ENCODE peak calls at places on chromosomes 6 and 20, in eight cellular contexts. P, A, R, G, F, S, Q and M are unnamed samples.

GRCh38 chr6:115137910-115138309 is 795.1 kb upstream of the HS3ST5 start:
- DNase-seq in P (no peak), R (no peak), S (no peak), Q (no peak), G (no peak), A (no peak), F (no peak), M (no peak)

GRCh38 chr6:147161974-147162495 is 42.2 kb upstream of the STXBP5 start:
- DNase-seq in F (peak), R (peak), Q (no peak), S (no peak), P (no peak), A (peak), G (no peak), M (no peak)

GRCh38 chr6:24358219-24358821 is 461 bp upstream of the DCDC2 start:
- DNase-seq in S (no peak), A (no peak), Q (no peak), G (no peak), R (no peak), F (no peak), P (no peak), M (no peak)

GRCh38 chr6:96809119-96809518 is 28.2 kb downstream of the GPR63 start:
- DNase-seq in R (peak), Q (no peak), F (peak), P (no peak), A (peak), G (no peak), S (no peak), M (no peak)

GRCh38 chr6:36643967-36644366 is 34.5 kb upstream of the CDKN1A start:
- DNase-seq in G (no peak), A (no peak), Q (no peak), S (no peak), P (no peak), R (no peak), F (no peak), M (no peak)

GRCh38 chr20:33668087-33668790 is 1.5 kb downstream of the ACTL10 start:
- DNase-seq in Q (no peak), P (peak), R (no peak), A (no peak), S (no peak), G (peak), F (no peak), M (no peak)

GRCh38 chr20:36481380-36482043 is 59.8 kb upstream of the MYL9 start:
- DNase-seq in Q (no peak), S (no peak), R (no peak), F (no peak), A (no peak), G (no peak), P (no peak), M (no peak)

GRCh38 chr20:53609501-53610445 is 16.1 kb upstream of the ZNF217 start:
- DNase-seq in A (no peak), Q (peak), S (no peak), R (no peak), F (peak), P (peak), G (no peak), M (no peak)

GRCh38 chr6:95601133-95601532 is 23.8 kb downstream of the MANEA start:
- DNase-seq in R (no peak), A (peak), Q (no peak), G (no peak), F (peak), S (no peak), P (no peak), M (no peak)

GRCh38 chr20:35146299-35146921 is 726 bp downstream of the EDEM2 start:
- DNase-seq in F (no peak), G (no peak), Q (no peak), R (peak), P (peak), S (no peak), A (no peak), M (no peak)

GRCh38 chr6:134472661-134473060 is 154.7 kb upstream of the SGK1 start:
- DNase-seq in F (no peak), A (no peak), P (no peak), S (no peak), R (no peak), Q (no peak), G (no peak), M (no peak)

GRCh38 chr6:116028233-116028632 is 32.5 kb downstream of the FRK start:
- DNase-seq in G (no peak), A (no peak), P (no peak), R (no peak), F (no peak), Q (no peak), S (no peak), M (no peak)

GRCh38 chr6:152981219-152981618 is 1.6 kb downstream of the FBXO5 start:
- DNase-seq in A (no peak), F (no peak), P (no peak), S (no peak), Q (no peak), R (no peak), G (no peak), M (no peak)

GRCh38 chr6:151803743-151804142 is 3.7 kb upstream of the ESR1 start:
- DNase-seq in F (no peak), P (no peak), S (no peak), G (no peak), Q (no peak), R (no peak), A (no peak), M (no peak)

GRCh38 chr6:112927641-112928040 is 580.5 kb downstream of the RFPL4B start:
- DNase-seq in S (no peak), A (no peak), P (no peak), G (no peak), F (peak), Q (no peak), R (peak), M (no peak)

GRCh38 chr6:100509101-100509500 is 44.4 kb upstream of the SIM1 start:
- DNase-seq in P (no peak), R (no peak), F (no peak), S (no peak), Q (no peak), G (no peak), A (no peak), M (no peak)

GRCh38 chr20:44111712-44112335 is 75.2 kb downstream of the JPH2 start:
- DNase-seq in F (peak), A (no peak), P (no peak), R (peak), G (no peak), S (no peak), Q (no peak), M (no peak)

GRCh38 chr6:138417493-138418117 is 13.6 kb downstream of the HEBP2 start:
- DNase-seq in S (no peak), R (no peak), G (no peak), A (no peak), Q (no peak), F (no peak), P (no peak), M (no peak)

GRCh38 chr6:167721291-167721690 is 105.4 kb upstream of the AFDN start:
- DNase-seq in Q (no peak), A (no peak), P (no peak), F (no peak), G (no peak), S (no peak), R (no peak), M (no peak)

GRCh38 chr6:20706293-20707165 is 172.3 kb downstream of the CDKAL1 start:
- DNase-seq in S (no peak), A (no peak), F (peak), G (no peak), Q (no peak), P (no peak), R (peak), M (no peak)

GRCh38 chr6:15893556-15894253 is 230.9 kb upstream of the DTNBP1 start:
- DNase-seq in G (no peak), R (peak), P (no peak), F (peak), Q (no peak), S (no peak), A (peak), M (peak)

GRCh38 chr20:38878798-38879197 is 47.4 kb upstream of the FAM83D start:
- DNase-seq in Q (peak), S (no peak), G (no peak), F (peak), A (peak), R (peak), P (peak), M (no peak)

GRCh38 chr6:56863366-56863765 is 91.5 kb upstream of the BEND6 start:
- DNase-seq in Q (no peak), F (peak), A (peak), R (peak), S (no peak), P (no peak), G (no peak), M (no peak)

GRCh38 chr6:93571341-93571740 is 152.0 kb upstream of the EPHA7 start:
- DNase-seq in F (no peak), Q (no peak), S (no peak), A (no peak), G (no peak), R (no peak), P (no peak), M (no peak)

GRCh38 chr6:155818698-155819097 is 363.1 kb upstream of the NOX3 start:
- DNase-seq in A (no peak), R (no peak), P (no peak), F (no peak), Q (no peak), S (no peak), G (no peak), M (no peak)

GRCh38 chr20:49579874-49580817 is 12.2 kb upstream of the PTGIS start:
- DNase-seq in P (no peak), R (no peak), A (peak), Q (no peak), G (no peak), S (no peak), F (peak), M (no peak)

GRCh38 chr6:132231121-132231520 is 170.2 kb downstream of the MOXD1 start:
- DNase-seq in S (no peak), G (no peak), P (no peak), R (no peak), Q (no peak), A (no peak), F (no peak), M (no peak)
- TF ChIP-seq CTCF in S (no peak), G (no peak), P (no peak), R (no peak), Q (no peak), A (no peak), F (no peak), M (no peak)

GRCh38 chr20:46985671-46986070 is 91.0 kb downstream of the EYA2 start:
- DNase-seq in F (no peak), P (no peak), Q (no peak), R (no peak), A (no peak), S (no peak), G (no peak), M (no peak)

GRCh38 chr20:46990017-46990810 is 95.6 kb downstream of the EYA2 start:
- DNase-seq in S (no peak), G (no peak), P (no peak), Q (no peak), F (no peak), R (peak), A (no peak), M (no peak)

GRCh38 chr20:46985241-46985640 is 90.6 kb downstream of the EYA2 start:
- DNase-seq in R (no peak), S (no peak), P (no peak), G (no peak), Q (no peak), F (peak), A (no peak), M (no peak)

GRCh38 chr20:46984391-46984790 is 89.7 kb downstream of the EYA2 start:
- DNase-seq in F (peak), S (no peak), R (peak), A (no peak), G (no peak), Q (no peak), P (no peak), M (no peak)

DNA sequence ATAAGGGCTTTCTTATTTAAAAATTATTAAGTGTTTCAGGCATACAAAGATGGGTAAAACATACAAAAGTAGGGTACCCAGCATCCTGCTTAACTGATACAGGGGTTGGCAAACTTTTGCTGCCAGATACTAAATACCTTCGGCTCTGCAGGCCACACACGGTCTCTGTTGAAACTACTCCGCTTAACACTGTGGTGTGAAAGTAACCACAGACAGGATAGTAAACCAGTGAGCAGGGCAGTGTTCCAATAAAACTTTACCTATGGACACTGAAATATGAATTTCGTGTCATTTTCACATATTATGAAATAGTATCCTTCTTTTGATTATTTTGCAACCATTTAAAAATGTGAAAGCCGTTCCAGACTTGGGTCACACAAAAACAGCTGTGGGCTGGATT is 92.4 kb downstream of the EYA2 start:
- DNase-seq in G (no peak), Q (no peak), F (no peak), P (no peak), S (no peak), A (no peak), R (no peak), M (no peak)
- TF ChIP-seq CTCF in G (no peak), Q (no peak), F (no peak), P (no peak), S (no peak), A (no peak), R (no peak), M (no peak)

GRCh38 chr6:131164506-131164905 is 29.2 kb downstream of the AKAP7 start:
- DNase-seq in S (no peak), G (no peak), Q (no peak), R (no peak), P (no peak), F (peak), A (no peak), M (no peak)

GRCh38 chr6:131163886-131164285 is 28.6 kb downstream of the AKAP7 start:
- DNase-seq in R (no peak), G (no peak), F (peak), A (peak), Q (no peak), S (no peak), P (no peak), M (no peak)

GRCh38 chr6:131169613-131170012 is 34.3 kb downstream of the AKAP7 start:
- DNase-seq in S (no peak), F (no peak), Q (no peak), A (no peak), R (no peak), G (no peak), P (no peak), M (no peak)

GRCh38 chr6:131172237-131172636 is 37.0 kb downstream of the AKAP7 start:
- DNase-seq in P (no peak), F (peak), R (peak), A (peak), S (no peak), Q (no peak), G (no peak), M (no peak)

DNA sequence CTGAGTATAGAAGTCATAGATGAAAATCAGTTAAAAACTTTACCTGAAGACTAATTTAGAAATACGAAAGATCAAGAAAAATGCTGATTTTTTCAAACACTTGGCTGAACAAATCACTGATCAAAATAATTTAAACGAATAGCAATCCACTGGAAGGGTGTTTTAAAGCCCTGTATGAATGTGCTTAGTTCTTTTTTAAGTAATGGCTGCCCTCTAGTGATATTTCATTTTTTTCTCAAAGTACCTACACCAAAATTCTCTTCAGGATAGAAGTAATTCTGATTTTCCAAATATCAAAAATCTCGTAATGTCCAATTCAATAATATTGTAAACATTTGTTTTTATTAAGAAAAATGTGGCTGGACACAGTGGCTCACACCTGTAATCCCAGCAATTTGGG is 32.5 kb downstream of the AKAP7 start:
- DNase-seq in S (no peak), A (no peak), P (no peak), Q (no peak), G (no peak), F (peak), R (no peak), M (no peak)
- TF ChIP-seq CTCF in S (no peak), A (no peak), P (no peak), Q (no peak), G (peak), F (peak), R (no peak), M (no peak)

DNA sequence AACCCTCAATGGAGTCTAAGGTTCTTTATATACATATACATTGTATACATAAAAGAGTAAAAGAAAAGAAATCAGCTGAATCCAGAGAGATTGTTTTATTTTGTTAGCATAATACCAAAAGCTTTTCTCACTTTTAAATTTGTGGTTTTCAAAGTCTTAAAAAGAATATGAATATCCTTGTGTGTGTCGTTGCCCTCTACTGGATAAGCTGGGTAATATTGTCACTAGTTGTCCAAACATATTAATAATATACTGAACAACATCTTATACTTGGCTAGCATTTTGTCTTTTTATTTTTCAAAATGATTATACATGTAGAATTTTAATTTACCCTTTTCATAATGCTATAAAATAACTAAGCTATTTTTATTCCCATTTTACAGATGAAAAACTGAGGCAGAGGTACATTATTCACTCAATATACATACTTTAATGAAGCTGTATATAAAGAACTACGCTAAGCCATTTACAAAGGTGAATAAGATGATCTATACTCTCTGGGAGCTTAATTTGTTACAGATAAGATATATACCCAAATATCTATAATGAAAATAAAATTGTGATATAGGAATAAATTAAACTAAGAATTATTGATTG is 531.7 kb downstream of the TFAP2B start:
- DNase-seq in Q (no peak), P (no peak), F (no peak), G (peak), A (peak), R (peak), S (no peak), M (no peak)
- TF ChIP-seq CTCF in Q (peak), P (peak), F (peak), G (peak), A (peak), R (peak), S (no peak), M (peak)

GRCh38 chr6:429515-430121 is 38.1 kb downstream of the IRF4 start:
- DNase-seq in Q (no peak), G (no peak), F (no peak), S (no peak), R (no peak), A (no peak), P (no peak), M (no peak)
- TF ChIP-seq CTCF in Q (no peak), G (no peak), F (no peak), S (no peak), R (no peak), A (no peak), P (no peak), M (no peak)

GRCh38 chr6:46501136-46502089 is 10.2 kb upstream of the RCAN2 start:
- DNase-seq in P (no peak), F (no peak), Q (no peak), S (no peak), R (peak), A (peak), G (no peak), M (no peak)
- TF ChIP-seq CTCF in P (no peak), F (no peak), Q (no peak), S (no peak), R (no peak), A (no peak), G (no peak), M (no peak)

GRCh38 chr6:169961772-169962561 is 210.5 kb downstream of the ERMARD start:
- DNase-seq in R (no peak), G (no peak), S (no peak), F (no peak), P (peak), A (no peak), Q (peak), M (no peak)
- TF ChIP-seq CTCF in R (no peak), G (no peak), S (peak), F (no peak), P (peak), A (no peak), Q (no peak), M (peak)

DNA sequence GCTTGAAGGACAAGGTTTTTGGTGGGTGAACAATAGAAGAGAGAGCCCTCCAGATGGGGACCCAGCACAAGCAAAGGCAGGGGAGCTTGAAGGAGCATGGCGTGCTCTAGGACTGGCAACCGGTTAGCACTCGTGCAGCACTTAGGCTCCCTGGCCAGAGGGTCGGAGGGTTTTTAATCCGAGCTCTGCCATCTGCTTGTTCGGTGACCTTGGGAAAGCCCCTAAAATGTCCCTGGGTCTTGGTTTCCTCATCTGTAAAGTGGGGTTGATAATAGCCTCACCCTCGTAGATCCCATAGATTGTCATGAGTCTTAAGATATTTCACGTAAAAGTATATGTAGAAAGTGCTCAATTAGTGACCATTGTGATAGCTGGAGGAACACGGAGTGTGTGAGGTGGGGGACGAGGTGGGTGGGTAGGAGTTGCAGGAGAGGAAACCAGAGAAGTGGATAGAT is 16.6 kb upstream of the HCK start:
- DNase-seq in R (no peak), Q (no peak), F (no peak), S (no peak), A (no peak), G (no peak), P (no peak), M (no peak)
- TF ChIP-seq CTCF in R (no peak), Q (no peak), F (no peak), S (no peak), A (no peak), G (no peak), P (no peak), M (no peak)